ENCODE peak calls at places on chromosomes 16 and 17, in five cellular contexts. X, A, H, E and L are unnamed samples.

GRCh38 chr17:28567604-28568003 is 3.7 kb downstream of the PIGS start:
- DNase-seq in A (no peak), H (no peak), X (no peak), E (no peak), L (no peak)

GRCh38 chr17:78924481-78925151 is 571 bp downstream of the TIMP2 start:
- DNase-seq in A (no peak), X (peak), H (peak), E (no peak), L (no peak)

GRCh38 chr17:37642706-37643105 is 540 bp downstream of the DDX52 start:
- DNase-seq in H (peak), X (no peak), A (no peak), E (no peak), L (no peak)

GRCh38 chr16:1475552-1476114 is 805 bp upstream of the CLCN7 start:
- DNase-seq in H (no peak), A (no peak), X (no peak), E (no peak), L (no peak)

GRCh38 chr17:29590979-29591736 is 1.7 kb upstream of the GIT1 start:
- DNase-seq in X (peak), H (peak), E (no peak), A (peak), L (peak)

GRCh38 chr16:2820836-2821482 is 3.9 kb downstream of the PRSS21 start:
- DNase-seq in A (no peak), X (no peak), H (peak), E (no peak), L (no peak)

GRCh38 chr17:37131670-37132620 is 183.2 kb downstream of the AATF start:
- DNase-seq in A (no peak), E (no peak), X (no peak), H (no peak), L (no peak)

GRCh38 chr17:19728114-19728495 is 11.7 kb upstream of the SLC47A2 start:
- DNase-seq in E (no peak), H (no peak), X (peak), A (peak), L (no peak)

GRCh38 chr17:4565209-4566141 is 5.1 kb upstream of the GGT6 start:
- DNase-seq in E (peak), H (peak), A (peak), X (no peak), L (peak)

GRCh38 chr17:72030067-72030899 is 90.5 kb upstream of the SOX9 start:
- DNase-seq in X (peak), E (peak), A (peak), H (peak), L (no peak)

GRCh38 chr16:11004351-11004750 is 60.0 kb downstream of the CLEC16A start:
- DNase-seq in A (peak), E (no peak), H (no peak), X (no peak), L (no peak)

GRCh38 chr16:74448990-74449389 is 27.7 kb upstream of the CLEC18B start:
- DNase-seq in E (peak), H (no peak), A (peak), X (peak), L (peak)

GRCh38 chr17:51004249-51004648 is 116.4 kb downstream of the SPAG9 start:
- DNase-seq in X (no peak), A (no peak), E (no peak), H (no peak), L (no peak)

GRCh38 chr17:57758654-57759053 is 13.6 kb upstream of the CCDC182 start:
- DNase-seq in E (no peak), A (no peak), H (no peak), X (no peak), L (no peak)

GRCh38 chr17:42784811-42785592 is 4.6 kb downstream of the WNK4 start:
- DNase-seq in E (no peak), H (no peak), A (no peak), X (no peak), L (no peak)

GRCh38 chr16:2388139-2388874 is 40.9 kb upstream of the CCNF start:
- DNase-seq in X (no peak), H (no peak), E (no peak), A (no peak), L (no peak)

GRCh38 chr16:14490281-14490680 is 139.8 kb downstream of the PARN start:
- DNase-seq in A (no peak), X (no peak), H (no peak), E (no peak), L (no peak)

GRCh38 chr17:6831662-6832263 is at the start of gene TEKT1:
- DNase-seq in E (peak), X (peak), A (peak), H (peak), L (peak)

GRCh38 chr16:50068550-50068949 is 2.8 kb downstream of the HEATR3 start:
- DNase-seq in X (no peak), E (no peak), A (no peak), H (no peak), L (no peak)

GRCh38 chr17:55783684-55784245 is 32.9 kb downstream of the PCTP start:
- DNase-seq in X (peak), A (peak), E (peak), H (no peak), L (no peak)

GRCh38 chr16:81518439-81518757 is 73.8 kb downstream of the CMIP start:
- DNase-seq in E (no peak), X (no peak), A (no peak), H (no peak), L (no peak)

GRCh38 chr17:39769974-39770587 is 32.3 kb downstream of the GRB7 start:
- DNase-seq in X (no peak), E (peak), A (peak), H (no peak), L (peak)

GRCh38 chr17:78113804-78114785 is 14.5 kb downstream of the TMC6 start:
- DNase-seq in A (no peak), X (no peak), E (no peak), H (peak), L (no peak)

GRCh38 chr17:9943343-9943742 is 38.3 kb upstream of the RCVRN start:
- DNase-seq in E (no peak), H (no peak), X (no peak), A (no peak), L (no peak)

GRCh38 chr17:64016974-64017373 is 3.5 kb downstream of the ICAM2 start:
- DNase-seq in A (no peak), X (no peak), E (no peak), H (no peak), L (no peak)

GRCh38 chr17:72362466-72363335 is 241.9 kb downstream of the SOX9 start:
- DNase-seq in A (no peak), E (no peak), H (no peak), X (no peak), L (no peak)

GRCh38 chr16:14325921-14326401 is 254.8 kb downstream of the MRTFB start:
- DNase-seq in X (no peak), E (no peak), A (no peak), H (no peak), L (peak)

GRCh38 chr16:85087899-85088569 is 24.2 kb downstream of the CIBAR2 start:
- DNase-seq in H (no peak), X (no peak), E (no peak), A (no peak), L (no peak)

GRCh38 chr16:84478172-84478948 is 26.1 kb downstream of the MEAK7 start:
- DNase-seq in H (no peak), X (no peak), A (no peak), E (peak), L (peak)

GRCh38 chr16:1258906-1259759 is 3.3 kb downstream of the TPSD1 start:
- DNase-seq in H (peak), A (no peak), X (no peak), E (no peak), L (no peak)

GRCh38 chr16:86784267-86784626 is 205.9 kb downstream of the FOXL1 start:
- DNase-seq in A (no peak), X (no peak), E (no peak), H (no peak), L (no peak)

GRCh38 chr16:2370725-2371124 is 30.2 kb upstream of the ABCA3 start:
- DNase-seq in H (no peak), X (no peak), A (no peak), E (no peak), L (no peak)

GRCh38 chr16:66207139-66207863 is 159.2 kb upstream of the CDH5 start:
- DNase-seq in E (no peak), H (no peak), A (peak), X (no peak), L (no peak)

GRCh38 chr16:88406096-88407041 is 23.6 kb downstream of the ZNF469 start:
- DNase-seq in E (no peak), A (no peak), H (peak), X (no peak), L (no peak)

GRCh38 chr16:19166500-19166899 is 1.5 kb upstream of the SYT17 start:
- DNase-seq in H (no peak), E (no peak), A (no peak), X (no peak), L (no peak)

GRCh38 chr17:8153550-8153956 is 1.3 kb upstream of the PER1 start:
- DNase-seq in A (peak), H (peak), E (peak), X (peak), L (peak)

GRCh38 chr16:88979616-88980015 is 2.6 kb upstream of the CBFA2T3 start:
- DNase-seq in E (no peak), X (no peak), A (no peak), H (no peak), L (no peak)

GRCh38 chr16:9527976-9528375 is 436.5 kb downstream of the HAPSTR1 start:
- DNase-seq in E (no peak), H (peak), X (no peak), A (no peak), L (no peak)

GRCh38 chr16:28288117-28288516 is 4.2 kb upstream of the SBK1 start:
- DNase-seq in X (no peak), H (no peak), A (no peak), E (no peak), L (no peak)

GRCh38 chr16:28291651-28292626 is at the start of gene SBK1:
- DNase-seq in X (peak), E (peak), A (peak), H (peak), L (peak)

GRCh38 chr16:28292731-28293588 is 635 bp downstream of the SBK1 start:
- DNase-seq in A (no peak), H (peak), E (no peak), X (no peak), L (no peak)

GRCh38 chr16:28289106-28289505 is 3.2 kb upstream of the SBK1 start:
- DNase-seq in H (no peak), A (no peak), E (no peak), X (no peak), L (no peak)

GRCh38 chr16:28289939-28290862 is 2.1 kb upstream of the SBK1 start:
- DNase-seq in H (no peak), E (no peak), A (no peak), X (no peak), L (no peak)
- H3K4me3 ChIP-seq in H (peak), E (peak), A (no peak), X (no peak), L (no peak)

DNA sequence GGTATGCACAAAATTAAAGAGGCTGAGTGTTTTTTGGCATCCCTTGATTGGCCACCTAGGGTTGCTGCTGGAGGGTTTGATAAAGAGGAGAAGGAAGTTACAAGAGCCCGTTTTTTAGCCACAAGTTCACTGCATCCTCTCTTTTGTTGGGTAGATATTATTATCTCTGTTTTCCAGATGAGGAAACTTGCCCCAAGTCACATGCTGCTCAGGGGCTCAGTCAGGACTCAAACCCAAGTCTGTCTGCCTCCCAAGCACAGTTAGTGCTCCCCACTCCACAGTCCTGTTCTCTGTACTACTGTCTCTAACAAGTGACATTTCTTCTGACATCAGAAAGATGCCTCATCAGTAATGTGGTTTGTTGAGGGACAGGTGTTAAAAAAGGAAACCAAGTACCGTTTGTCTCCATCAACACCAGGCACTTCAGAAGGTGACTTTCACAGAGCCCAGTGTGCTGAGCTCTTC is 1.4 kb downstream of the NT5M start:
- DNase-seq in H (no peak), X (no peak), E (no peak), A (no peak), L (no peak)
- H3K4me3 ChIP-seq in H (no peak), X (no peak), E (peak), A (no peak), L (no peak)

DNA sequence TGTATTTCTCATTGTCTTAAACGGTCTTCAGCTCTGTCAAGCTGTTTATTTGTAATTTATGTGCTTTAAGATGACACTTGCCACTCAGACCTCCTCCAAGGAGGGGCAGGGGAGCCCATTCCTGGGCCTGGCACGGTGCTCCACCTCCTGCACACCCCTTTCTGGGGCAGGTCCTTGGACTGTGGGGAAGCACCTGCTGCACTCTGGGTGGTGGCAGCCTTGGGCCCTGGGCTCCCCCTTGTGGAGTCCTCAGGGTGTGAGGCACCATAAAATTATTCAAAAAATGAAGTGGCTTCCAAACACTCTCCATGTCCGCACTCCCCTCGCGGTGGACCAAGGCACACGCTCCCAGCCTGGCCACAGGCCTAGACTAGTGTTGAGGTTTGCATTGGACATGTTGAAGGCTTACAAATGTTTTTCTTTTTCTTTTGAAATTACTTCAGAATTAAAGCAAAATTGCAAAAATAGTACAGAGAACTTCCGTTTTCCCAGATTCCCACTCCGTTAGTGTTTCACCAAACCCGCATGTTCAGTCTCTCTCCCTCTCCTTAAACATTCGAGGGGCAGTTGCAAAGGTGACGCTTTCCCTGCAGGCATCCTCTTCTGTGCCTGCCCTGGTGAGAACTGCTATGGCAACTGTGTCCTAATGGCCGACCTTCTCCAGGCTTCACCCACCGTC is 32.4 kb downstream of the FOXK2 start:
- DNase-seq in H (peak), E (no peak), A (peak), X (peak), L (no peak)
- H3K4me3 ChIP-seq in H (no peak), E (no peak), A (no peak), X (no peak), L (no peak)

GRCh38 chr17:48490391-48491026 is 40.3 kb downstream of the HOXB1 start:
- DNase-seq in X (no peak), H (no peak), E (no peak), A (no peak), L (no peak)

GRCh38 chr17:48489781-48490180 is 41.0 kb downstream of the HOXB1 start:
- DNase-seq in X (no peak), E (no peak), A (no peak), H (no peak), L (no peak)

GRCh38 chr17:48494335-48494734 is 36.5 kb downstream of the HOXB1 start:
- DNase-seq in E (no peak), H (no peak), X (no peak), A (no peak), L (no peak)

GRCh38 chr17:48491527-48492273 is 39.1 kb downstream of the HOXB1 start:
- DNase-seq in X (no peak), A (no peak), E (no peak), H (no peak), L (no peak)

GRCh38 chr17:48492401-48493298 is 38.2 kb downstream of the HOXB1 start:
- DNase-seq in E (no peak), H (peak), X (peak), A (peak), L (no peak)
- H3K4me3 ChIP-seq in E (no peak), H (peak), X (peak), A (no peak), L (peak)

GRCh38 chr16:75745242-75745641 is 19.0 kb upstream of the CPHXL start:
- DNase-seq in E (no peak), H (no peak), X (no peak), A (no peak), L (no peak)

GRCh38 chr16:75745823-75746222 is 19.5 kb upstream of the CPHXL start:
- DNase-seq in A (no peak), E (no peak), H (no peak), X (no peak), L (no peak)

DNA sequence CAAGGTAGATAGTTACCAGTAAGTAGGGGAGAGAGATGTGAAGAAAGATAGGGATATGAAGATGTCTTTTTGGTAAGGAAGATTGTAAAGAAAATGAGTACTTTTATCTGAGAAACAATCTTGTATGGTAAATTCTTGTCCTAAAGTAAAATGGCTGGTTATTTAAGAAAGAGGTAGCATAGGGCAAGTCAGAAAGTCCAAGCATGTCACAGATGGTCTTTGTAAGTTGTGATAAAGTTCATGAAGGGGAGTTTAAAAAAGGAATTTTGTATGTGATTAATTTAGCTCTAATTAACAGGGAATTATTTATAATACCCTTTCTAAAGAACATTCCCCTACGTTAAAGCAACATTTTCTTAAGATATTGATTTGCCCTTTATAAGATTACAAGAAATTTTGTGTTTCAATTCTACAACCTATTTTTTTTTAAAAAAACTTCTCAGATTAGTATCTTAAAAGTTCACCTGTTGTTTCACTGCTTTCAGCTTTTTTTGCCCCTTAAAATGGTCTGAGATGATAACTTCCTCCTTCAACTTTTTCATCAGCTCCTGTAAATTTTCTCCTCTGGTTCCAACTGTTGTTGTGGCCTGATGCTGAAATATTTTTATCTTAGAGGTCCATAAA is 16.2 kb upstream of the CPHXL start:
- DNase-seq in E (no peak), H (no peak), A (no peak), X (no peak), L (no peak)
- H3K4me3 ChIP-seq in E (no peak), H (no peak), A (no peak), X (no peak), L (no peak)